ENCODE peak calls at places on chromosomes 2 and 18, in ten cellular contexts. One of them, this sample, is unnamed.
A peak's percentile ranks its signal among the peaks of the same experiment; 100 is the strongest.

GRCh38 chr2:98438190-98439133 is 6.2 kb upstream of the INPP4A start:
- DNase-seq in PC-3: no peak
- DNase-seq in PC-9: no peak
- DNase-seq in brain microvascular endothelial cell: no peak
- DNase-seq in left lung: no peak
- DNase-seq in body of pancreas: no peak
- DNase-seq in uterus: no peak
- DNase-seq in astrocyte: no peak
- DNase-seq in hepatocyte: no peak
- DNase-seq in SJSA1: no peak
- DNase-seq in this sample: no peak

GRCh38 chr18:48536516-48536915 is 2.3 kb upstream of the CTIF start:
- DNase-seq in PC-3: no peak
- DNase-seq in PC-9: no peak
- DNase-seq in brain microvascular endothelial cell: no peak
- DNase-seq in left lung: no peak
- DNase-seq in body of pancreas: no peak
- DNase-seq in uterus: no peak
- DNase-seq in astrocyte: no peak
- DNase-seq in hepatocyte: no peak
- DNase-seq in SJSA1: no peak
- DNase-seq in this sample: no peak

GRCh38 chr2:178241852-178242551 is 47.7 kb downstream of the OSBPL6 start:
- DNase-seq in PC-3: peak; percentile 87
- DNase-seq in PC-9: peak; percentile 48
- DNase-seq in brain microvascular endothelial cell: peak; percentile 82
- DNase-seq in left lung: peak; percentile 36
- DNase-seq in body of pancreas: peak; percentile 66
- DNase-seq in uterus: peak; percentile 66
- DNase-seq in astrocyte: peak; percentile 96
- DNase-seq in hepatocyte: peak; percentile 61
- DNase-seq in SJSA1: peak; percentile 20
- DNase-seq in this sample: peak; percentile 61

GRCh38 chr2:198762456-198762855 is 695.3 kb downstream of the SATB2 start:
- DNase-seq in PC-3: no peak
- DNase-seq in PC-9: no peak
- DNase-seq in brain microvascular endothelial cell: no peak
- DNase-seq in left lung: no peak
- DNase-seq in body of pancreas: no peak
- DNase-seq in uterus: no peak
- DNase-seq in astrocyte: peak; percentile 21
- DNase-seq in hepatocyte: no peak
- DNase-seq in SJSA1: no peak
- DNase-seq in this sample: no peak

GRCh38 chr2:181318504-181319280 is 138.5 kb upstream of the ITGA4 start:
- DNase-seq in PC-3: no peak
- DNase-seq in PC-9: no peak
- DNase-seq in brain microvascular endothelial cell: no peak
- DNase-seq in left lung: no peak
- DNase-seq in body of pancreas: no peak
- DNase-seq in uterus: no peak
- DNase-seq in astrocyte: no peak
- DNase-seq in hepatocyte: no peak
- DNase-seq in SJSA1: no peak
- DNase-seq in this sample: no peak

GRCh38 chr2:69395866-69396265 is 8.8 kb upstream of the GFPT1 start:
- DNase-seq in PC-3: no peak
- DNase-seq in PC-9: no peak
- DNase-seq in brain microvascular endothelial cell: no peak
- DNase-seq in left lung: no peak
- DNase-seq in body of pancreas: no peak
- DNase-seq in uterus: no peak
- DNase-seq in astrocyte: no peak
- DNase-seq in hepatocyte: no peak
- DNase-seq in SJSA1: no peak
- DNase-seq in this sample: no peak

GRCh38 chr2:113316085-113316484 is 37.4 kb upstream of the PAX8 start:
- DNase-seq in PC-3: peak; percentile 7
- DNase-seq in PC-9: no peak
- DNase-seq in brain microvascular endothelial cell: no peak
- DNase-seq in left lung: no peak
- DNase-seq in body of pancreas: no peak
- DNase-seq in uterus: no peak
- DNase-seq in astrocyte: no peak
- DNase-seq in hepatocyte: no peak
- DNase-seq in SJSA1: no peak
- DNase-seq in this sample: no peak

GRCh38 chr2:28471214-28471613 is 24.6 kb upstream of the PLB1 start:
- DNase-seq in PC-3: no peak
- DNase-seq in PC-9: no peak
- DNase-seq in brain microvascular endothelial cell: no peak
- DNase-seq in left lung: no peak
- DNase-seq in body of pancreas: no peak
- DNase-seq in uterus: no peak
- DNase-seq in astrocyte: no peak
- DNase-seq in hepatocyte: no peak
- DNase-seq in SJSA1: no peak
- DNase-seq in this sample: no peak

GRCh38 chr2:142880275-142880674 is 2.8 kb downstream of the KYNU start:
- DNase-seq in PC-3: peak; percentile 77
- DNase-seq in PC-9: no peak
- DNase-seq in brain microvascular endothelial cell: peak; percentile 51
- DNase-seq in left lung: no peak
- DNase-seq in body of pancreas: no peak
- DNase-seq in uterus: no peak
- DNase-seq in astrocyte: peak; percentile 82
- DNase-seq in hepatocyte: no peak
- DNase-seq in SJSA1: peak; percentile 21
- DNase-seq in this sample: no peak

GRCh38 chr2:160837416-160837815 is 322.8 kb upstream of the TANK start:
- DNase-seq in PC-3: no peak
- DNase-seq in PC-9: no peak
- DNase-seq in brain microvascular endothelial cell: no peak
- DNase-seq in left lung: no peak
- DNase-seq in body of pancreas: no peak
- DNase-seq in uterus: no peak
- DNase-seq in astrocyte: peak; percentile 19
- DNase-seq in hepatocyte: no peak
- DNase-seq in SJSA1: no peak
- DNase-seq in this sample: no peak

GRCh38 chr18:61554117-61554776 is 221.0 kb downstream of the CDH20 start:
- DNase-seq in PC-3: no peak
- DNase-seq in PC-9: no peak
- DNase-seq in brain microvascular endothelial cell: no peak
- DNase-seq in left lung: no peak
- DNase-seq in body of pancreas: peak; percentile 22
- DNase-seq in uterus: no peak
- DNase-seq in astrocyte: no peak
- DNase-seq in hepatocyte: no peak
- DNase-seq in SJSA1: no peak
- DNase-seq in this sample: no peak

GRCh38 chr2:23452853-23453420 is 68.0 kb downstream of the KLHL29 start:
- DNase-seq in PC-3: no peak
- DNase-seq in PC-9: no peak
- DNase-seq in brain microvascular endothelial cell: peak; percentile 36
- DNase-seq in left lung: no peak
- DNase-seq in body of pancreas: no peak
- DNase-seq in uterus: no peak
- DNase-seq in astrocyte: peak; percentile 72
- DNase-seq in hepatocyte: no peak
- DNase-seq in SJSA1: peak; percentile 58
- DNase-seq in this sample: no peak

GRCh38 chr2:53077413-53077812 is 690.2 kb upstream of the CHAC2 start:
- DNase-seq in PC-3: no peak
- DNase-seq in PC-9: no peak
- DNase-seq in brain microvascular endothelial cell: no peak
- DNase-seq in left lung: no peak
- DNase-seq in body of pancreas: no peak
- DNase-seq in uterus: no peak
- DNase-seq in astrocyte: no peak
- DNase-seq in hepatocyte: no peak
- DNase-seq in SJSA1: no peak
- DNase-seq in this sample: no peak

GRCh38 chr18:44986933-44987332 is 306.2 kb downstream of the SETBP1 start:
- DNase-seq in PC-3: no peak
- DNase-seq in PC-9: no peak
- DNase-seq in brain microvascular endothelial cell: no peak
- DNase-seq in left lung: no peak
- DNase-seq in body of pancreas: no peak
- DNase-seq in uterus: no peak
- DNase-seq in astrocyte: no peak
- DNase-seq in hepatocyte: no peak
- DNase-seq in SJSA1: no peak
- DNase-seq in this sample: no peak

DNA sequence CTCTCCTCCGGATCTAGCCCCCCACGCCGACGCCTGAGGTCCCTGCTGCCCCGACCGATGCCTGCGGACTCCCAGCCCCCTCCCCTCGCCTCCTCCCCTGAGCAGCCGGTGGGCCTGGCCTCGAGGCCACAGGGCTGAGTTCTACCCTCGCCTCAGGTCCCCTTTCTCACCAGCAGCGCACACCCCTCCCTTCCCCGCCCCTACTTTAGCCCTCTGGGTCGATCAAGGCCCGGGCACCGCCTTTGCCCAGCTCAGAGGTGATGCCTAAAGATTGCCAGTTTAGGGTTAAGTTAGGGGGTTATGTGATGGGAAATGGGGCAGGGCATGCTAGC is 5.7 kb upstream of the SIX3 start:
- DNase-seq in PC-3: no peak
- DNase-seq in PC-9: no peak
- DNase-seq in brain microvascular endothelial cell: no peak
- DNase-seq in left lung: no peak
- DNase-seq in body of pancreas: no peak
- DNase-seq in uterus: no peak
- DNase-seq in astrocyte: no peak
- DNase-seq in hepatocyte: no peak
- DNase-seq in SJSA1: no peak
- DNase-seq in this sample: no peak
- H3K27me3 ChIP-seq in PC-3: peaks cover 25% of the 10 kb centered on the region
- H3K27me3 ChIP-seq in PC-9: no peaks in the 10 kb centered on the region
- H3K27me3 ChIP-seq in brain microvascular endothelial cell: peaks cover 95% of the 10 kb centered on the region
- H3K27me3 ChIP-seq in left lung: peaks cover 99% of the 10 kb centered on the region
- H3K27me3 ChIP-seq in body of pancreas: peaks cover 39% of the 10 kb centered on the region
- H3K27me3 ChIP-seq in uterus: peaks cover 89% of the 10 kb centered on the region
- H3K27me3 ChIP-seq in astrocyte: peaks cover 86% of the 10 kb centered on the region
- H3K27me3 ChIP-seq in hepatocyte: peaks cover 100% of the 10 kb centered on the region
- H3K27me3 ChIP-seq in SJSA1: peaks cover 60% of the 10 kb centered on the region
- H3K27me3 ChIP-seq in this sample: no peaks in the 10 kb centered on the region

GRCh38 chr18:75916641-75916982 is 489.1 kb upstream of the SMIM21 start:
- DNase-seq in PC-3: no peak
- DNase-seq in PC-9: no peak
- DNase-seq in brain microvascular endothelial cell: no peak
- DNase-seq in left lung: no peak
- DNase-seq in body of pancreas: no peak
- DNase-seq in uterus: no peak
- DNase-seq in astrocyte: no peak
- DNase-seq in hepatocyte: no peak
- DNase-seq in SJSA1: no peak
- DNase-seq in this sample: no peak
- H3K4me3 ChIP-seq in PC-3: no peak overlapping the region
- H3K4me3 ChIP-seq in PC-9: no peak overlapping the region
- H3K4me3 ChIP-seq in brain microvascular endothelial cell: peak overlapping the region; percentile 44
- H3K4me3 ChIP-seq in left lung: peak overlapping the region; percentile 28
- H3K4me3 ChIP-seq in body of pancreas: no peak overlapping the region
- H3K4me3 ChIP-seq in uterus: no peak overlapping the region
- H3K4me3 ChIP-seq in astrocyte: peak overlapping the region; percentile 54
- H3K4me3 ChIP-seq in hepatocyte: peak overlapping the region; percentile 55
- H3K4me3 ChIP-seq in SJSA1: no peak overlapping the region
- H3K4me3 ChIP-seq in this sample: peak overlapping the region; percentile 46

GRCh38 chr2:54667726-54668650 is 55.5 kb upstream of the EML6 start:
- DNase-seq in PC-3: no peak
- DNase-seq in PC-9: no peak
- DNase-seq in brain microvascular endothelial cell: no peak
- DNase-seq in left lung: no peak
- DNase-seq in body of pancreas: no peak
- DNase-seq in uterus: no peak
- DNase-seq in astrocyte: no peak
- DNase-seq in hepatocyte: no peak
- DNase-seq in SJSA1: no peak
- DNase-seq in this sample: no peak
- H3K27ac ChIP-seq in PC-3: no peak overlapping the region
- H3K27ac ChIP-seq in PC-9: no peak overlapping the region
- H3K27ac ChIP-seq in brain microvascular endothelial cell: no peak overlapping the region
- H3K27ac ChIP-seq in left lung: no peak overlapping the region
- H3K27ac ChIP-seq in body of pancreas: peak overlapping the region; percentile 47
- H3K27ac ChIP-seq in uterus: peak overlapping the region; percentile 95
- H3K27ac ChIP-seq in astrocyte: no peak overlapping the region
- H3K27ac ChIP-seq in hepatocyte: peak overlapping the region; percentile 75
- H3K27ac ChIP-seq in SJSA1: no peak overlapping the region
- H3K27ac ChIP-seq in this sample: no peak overlapping the region

GRCh38 chr2:16972276-16972675 is 306.6 kb upstream of the CYRIA start:
- DNase-seq in PC-3: no peak
- DNase-seq in PC-9: no peak
- DNase-seq in brain microvascular endothelial cell: no peak
- DNase-seq in left lung: no peak
- DNase-seq in body of pancreas: no peak
- DNase-seq in uterus: no peak
- DNase-seq in astrocyte: peak; percentile 47
- DNase-seq in hepatocyte: no peak
- DNase-seq in SJSA1: no peak
- DNase-seq in this sample: no peak
- H3K27me3 ChIP-seq in PC-3: no peaks in the 10 kb centered on the region
- H3K27me3 ChIP-seq in PC-9: no peaks in the 10 kb centered on the region
- H3K27me3 ChIP-seq in brain microvascular endothelial cell: no peaks in the 10 kb centered on the region
- H3K27me3 ChIP-seq in left lung: no peaks in the 10 kb centered on the region
- H3K27me3 ChIP-seq in body of pancreas: no peaks in the 10 kb centered on the region
- H3K27me3 ChIP-seq in uterus: no peaks in the 10 kb centered on the region
- H3K27me3 ChIP-seq in astrocyte: no peaks in the 10 kb centered on the region
- H3K27me3 ChIP-seq in hepatocyte: no peaks in the 10 kb centered on the region
- H3K27me3 ChIP-seq in SJSA1: no peaks in the 10 kb centered on the region
- H3K27me3 ChIP-seq in this sample: no peaks in the 10 kb centered on the region

This sample was measured in right cardiac atrium.